ENCODE peak calls at places on chromosomes 1 and 21, in four cellular contexts. H is HepG2, N is K562, E is HCT116. K is an unnamed sample.

GRCh38 chr1:229554886-229555621 is 3.5 kb downstream of the ABCB10 start:
- DNase-seq in N (peak), H (no peak), E (no peak), K (no peak)

GRCh38 chr1:245361056-245361455 is 206.3 kb downstream of the KIF26B start:
- DNase-seq in N (no peak), H (no peak), E (no peak), K (no peak)

GRCh38 chr21:27219068-27219467 is 252.2 kb upstream of the ADAMTS5 start:
- DNase-seq in E (no peak), N (no peak), H (no peak), K (no peak)

GRCh38 chr1:149884433-149885363 is 14.7 kb upstream of the BOLA1 start:
- DNase-seq in E (peak), H (no peak), N (peak), K (no peak)

GRCh38 chr1:10664251-10664650 is 132.2 kb downstream of the CASZ1 start:
- DNase-seq in E (no peak), H (no peak), N (no peak), K (no peak)

GRCh38 chr1:77370588-77371306 is 88.9 kb downstream of the AK5 start:
- DNase-seq in E (no peak), N (no peak), H (no peak), K (peak)

GRCh38 chr1:7722670-7723012 is 48.5 kb upstream of the VAMP3 start:
- DNase-seq in N (no peak), E (no peak), H (no peak), K (no peak)

GRCh38 chr1:151934048-151934493 is 24.8 kb upstream of the THEM4 start:
- DNase-seq in H (peak), E (no peak), N (peak), K (no peak)

GRCh38 chr1:243454328-243454997 is 198.6 kb downstream of the SDCCAG8 start:
- DNase-seq in E (no peak), N (no peak), H (peak), K (no peak)

GRCh38 chr1:29032839-29033238 is 90.9 kb downstream of the TMEM200B start:
- DNase-seq in H (no peak), E (no peak), N (peak), K (no peak)

GRCh38 chr1:197958438-197958837 is 41.3 kb downstream of the LHX9 start:
- DNase-seq in H (no peak), E (no peak), N (peak), K (no peak)

GRCh38 chr1:160261526-160261877 is 847 bp downstream of the DCAF8 start:
- DNase-seq in H (peak), N (peak), E (no peak), K (no peak)

GRCh38 chr1:177385760-177386698 is 215.3 kb downstream of the BRINP2 start:
- DNase-seq in E (no peak), N (no peak), H (no peak), K (no peak)
- TF ChIP-seq TCF7L2 in E (no peak), N (no peak), H (no peak), K (no peak)

DNA sequence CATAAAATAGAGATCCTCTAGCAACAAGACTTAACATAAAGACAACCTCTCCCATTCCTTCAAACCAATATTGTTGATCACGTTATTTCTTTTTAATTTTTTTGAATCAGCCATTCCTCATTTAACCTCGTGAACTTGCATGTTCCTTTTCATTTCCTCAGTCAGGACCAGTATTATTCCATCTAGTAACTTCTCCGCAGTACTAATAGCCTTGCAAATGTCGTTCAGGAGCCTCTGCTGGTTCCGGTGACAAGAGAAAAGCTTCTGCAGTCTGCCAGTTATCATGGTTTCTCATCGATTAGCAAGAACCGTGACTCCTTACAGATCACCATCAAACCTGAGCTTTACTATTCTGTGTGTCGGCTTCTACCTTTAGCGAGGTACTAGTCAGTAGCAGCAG is 3.0 kb downstream of the APP start:
- DNase-seq in H (no peak), N (no peak), E (no peak), K (no peak)
- TF ChIP-seq SIN3A in H (no peak), N (no peak), E (no peak), K (no peak)

GRCh38 chr1:21270086-21270689 is 20.1 kb downstream of the ECE1 start:
- DNase-seq in N (peak), E (peak), H (peak), K (peak)

GRCh38 chr1:21271550-21271949 is 18.7 kb downstream of the ECE1 start:
- DNase-seq in H (peak), E (no peak), N (no peak), K (no peak)

GRCh38 chr1:21273743-21274142 is 16.5 kb downstream of the ECE1 start:
- DNase-seq in N (no peak), H (no peak), E (no peak), K (no peak)

GRCh38 chr1:21269461-21270085 is 20.7 kb downstream of the ECE1 start:
- DNase-seq in E (no peak), N (peak), H (peak), K (no peak)

DNA sequence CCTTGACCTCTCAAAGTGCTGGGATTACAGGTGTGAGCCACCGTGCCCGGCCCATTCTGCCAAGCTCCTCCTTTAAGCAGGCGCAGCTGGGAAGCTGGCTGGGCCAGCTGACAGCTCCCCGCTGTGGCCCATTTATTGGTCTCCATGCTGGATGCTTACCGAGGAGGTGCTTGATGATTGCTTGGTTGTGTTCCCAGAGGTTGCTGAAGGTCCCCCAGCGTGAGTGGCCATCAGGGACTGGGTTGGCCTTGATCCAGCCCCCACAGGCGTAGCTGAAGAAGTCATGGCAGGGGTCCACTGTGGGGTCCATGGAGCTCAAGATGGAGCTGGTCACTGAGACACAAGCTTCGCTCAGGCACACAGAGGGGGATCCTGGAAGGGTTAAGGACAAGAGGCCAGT is 17.7 kb downstream of the ECE1 start:
- DNase-seq in H (no peak), E (no peak), N (no peak), K (no peak)
- TF ChIP-seq REST in H (no peak), E (no peak), N (no peak), K (no peak)

GRCh38 chr21:42658320-42659105 is 5.1 kb downstream of the PDE9A start:
- DNase-seq in H (no peak), E (no peak), N (no peak), K (no peak)
- TF ChIP-seq TCF7L2 in H (no peak), E (no peak), N (no peak), K (no peak)

GRCh38 chr1:175671066-175671465 is 72.3 kb downstream of the TNR start:
- DNase-seq in N (no peak), H (no peak), E (no peak), K (no peak)

GRCh38 chr1:175663991-175664390 is 79.4 kb downstream of the TNR start:
- DNase-seq in E (no peak), N (no peak), H (no peak), K (no peak)

GRCh38 chr1:175665628-175666027 is 77.8 kb downstream of the TNR start:
- DNase-seq in E (no peak), N (no peak), H (no peak), K (no peak)
- TF ChIP-seq SIN3A in E (no peak), N (no peak), H (no peak), K (no peak)

DNA sequence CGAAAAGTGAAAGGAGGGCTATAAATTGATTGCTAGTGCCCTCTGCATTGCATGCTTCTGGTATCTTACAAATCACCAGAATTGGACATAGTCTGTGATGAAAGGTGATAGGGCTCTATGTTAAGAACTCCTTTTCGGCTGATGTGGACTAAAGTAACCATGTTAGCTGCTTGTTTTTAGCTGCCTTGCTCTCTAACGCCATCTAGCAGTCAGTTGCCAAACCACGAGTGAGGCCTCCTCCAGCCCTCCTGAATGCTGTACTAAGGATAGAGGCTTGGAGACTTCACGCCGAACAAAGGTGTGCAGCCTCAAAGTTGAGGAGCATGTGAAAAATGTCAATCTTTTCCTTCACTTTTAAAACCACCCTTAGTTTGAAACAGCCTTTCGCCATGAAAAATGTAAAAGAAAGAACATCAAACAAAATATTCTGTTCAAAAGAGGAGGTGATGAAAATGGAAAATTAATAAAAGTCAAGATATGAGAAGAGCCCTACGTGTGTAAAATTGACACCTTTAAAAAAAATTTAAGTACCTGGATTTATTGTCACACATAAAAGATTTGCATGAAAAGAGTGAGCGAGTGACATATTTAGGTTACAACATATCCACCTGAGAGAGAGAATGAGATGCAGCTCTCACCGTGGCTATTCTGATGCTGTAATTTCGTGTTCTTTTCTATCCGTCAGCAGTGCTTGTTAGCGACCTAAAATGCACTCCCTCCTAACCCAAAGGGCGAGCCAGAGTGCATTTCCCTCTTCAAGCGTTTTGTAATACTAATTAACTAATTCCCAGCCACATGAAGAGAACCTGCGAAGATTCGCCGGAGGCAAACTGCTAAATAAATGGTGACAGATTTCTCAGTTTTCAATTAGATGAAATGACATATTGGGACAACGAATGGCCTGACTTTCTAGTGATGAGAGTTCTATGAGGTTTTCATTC is 8.0 kb downstream of the LRRC53 start:
- DNase-seq in E (peak), N (peak), H (peak), K (peak)
- TF ChIP-seq REST in E (no peak), N (no peak), H (no peak), K (no peak)

K was measured in Panc1.